ENCODE peak calls at places on chromosomes 13 and 19, in six cellular contexts. S is stomach, L is Peyer's patch, D is GM12878, Z is GM12891, O is IMR-90. W is an unnamed sample.

GRCh38 chr13:106152047-106152446 is 383.4 kb downstream of the EFNB2 start:
- DNase-seq in S (no peak), L (no peak), D (no peak), Z (no peak), O (no peak), W (no peak)

GRCh38 chr19:55305491-55305890 is 19.6 kb downstream of the TMEM150B start:
- DNase-seq in S (peak; percentile 39), L (no peak), D (no peak), Z (peak; percentile 59), O (no peak), W (peak; percentile 46)

GRCh38 chr13:69641773-69642172 is 465.9 kb upstream of the ATXN8OS start:
- DNase-seq in S (no peak), L (no peak), D (no peak), Z (no peak), O (no peak), W (no peak)

GRCh38 chr13:83995930-83996329 is 113.7 kb upstream of the SLITRK1 start:
- DNase-seq in S (no peak), L (no peak), D (no peak), Z (no peak), O (no peak), W (no peak)

GRCh38 chr13:102799544-102800144 is 725 bp downstream of the BIVM start:
- DNase-seq in S (peak; percentile 29), L (peak; percentile 66), D (no peak), Z (no peak), O (peak; percentile 5), W (no peak)

GRCh38 chr19:14333101-14333871 is 48.0 kb upstream of the ADGRE5 start:
- DNase-seq in S (peak; percentile 37), L (peak; percentile 72), D (no peak), Z (no peak), O (no peak), W (no peak)

GRCh38 chr13:47220453-47221150 is 323.7 kb upstream of the HTR2A start:
- DNase-seq in S (no peak), L (no peak), D (no peak), Z (no peak), O (peak; percentile 23), W (no peak)

GRCh38 chr13:43431279-43431678 is 355.5 kb downstream of the ENOX1 start:
- DNase-seq in S (no peak), L (no peak), D (no peak), Z (no peak), O (no peak), W (no peak)

GRCh38 chr19:46528601-46529447 is 33.2 kb upstream of the PNMA8B start:
- DNase-seq in S (no peak), L (no peak), D (no peak), Z (no peak), O (no peak), W (no peak)

GRCh38 chr19:459724-460511 is 915 bp downstream of the SHC2 start:
- DNase-seq in S (peak; percentile 69), L (peak; percentile 77), D (no peak), Z (no peak), O (peak; percentile 27), W (no peak)

GRCh38 chr13:98447881-98448641 is 128.8 kb downstream of the STK24 start:
- DNase-seq in S (no peak), L (no peak), D (no peak), Z (no peak), O (no peak), W (peak; percentile 42)

GRCh38 chr19:23784274-23784673 is 25.6 kb upstream of the ZNF681 start:
- DNase-seq in S (no peak), L (no peak), D (peak; percentile 4), Z (no peak), O (no peak), W (no peak)

GRCh38 chr19:4952945-4953344 is 16.0 kb upstream of the KDM4B start:
- DNase-seq in S (no peak), L (no peak), D (no peak), Z (no peak), O (no peak), W (no peak)

GRCh38 chr13:50444726-50445125 is 398.8 kb downstream of the DLEU7 start:
- DNase-seq in S (no peak), L (no peak), D (no peak), Z (no peak), O (no peak), W (no peak)

GRCh38 chr19:17281391-17282304 is at the start of gene ANKLE1:
- DNase-seq in S (peak; percentile 32), L (no peak), D (peak; percentile 32), Z (peak; percentile 78), O (no peak), W (peak; percentile 98)

GRCh38 chr19:280541-281007 is 10.6 kb downstream of the PLPP2 start:
- DNase-seq in S (no peak), L (no peak), D (no peak), Z (no peak), O (no peak), W (no peak)

GRCh38 chr13:30108913-30109237 is 198.5 kb downstream of the KATNAL1 start:
- DNase-seq in S (peak; percentile 92), L (peak; percentile 91), D (no peak), Z (no peak), O (no peak), W (no peak)

GRCh38 chr13:73522937-73523336 is 464.1 kb downstream of the KLF5 start:
- DNase-seq in S (no peak), L (no peak), D (no peak), Z (no peak), O (no peak), W (no peak)

GRCh38 chr13:113405481-113406300 is 41.8 kb upstream of the GRTP1 start:
- DNase-seq in S (no peak), L (peak; percentile 30), D (no peak), Z (no peak), O (no peak), W (no peak)

GRCh38 chr13:64057372-64058020 is 2641.8 kb upstream of the PCDH20 start:
- DNase-seq in S (no peak), L (no peak), D (no peak), Z (no peak), O (no peak), W (no peak)

GRCh38 chr13:22848539-22849052 is 332.2 kb upstream of the SGCG start:
- DNase-seq in S (no peak), L (no peak), D (no peak), Z (no peak), O (no peak), W (no peak)

GRCh38 chr19:54523403-54523802 is 20.8 kb downstream of the LAIR2 start:
- DNase-seq in S (no peak), L (no peak), D (peak; percentile 71), Z (no peak), O (peak; percentile 39), W (no peak)

GRCh38 chr13:42047561-42048322 is 706 bp upstream of the DGKH start:
- DNase-seq in S (peak; percentile 57), L (peak; percentile 75), D (peak; percentile 8), Z (peak; percentile 42), O (peak; percentile 70), W (peak; percentile 52)

GRCh38 chr13:113366031-113366588 is 2.2 kb upstream of the GRTP1 start:
- DNase-seq in S (peak; percentile 23), L (no peak), D (no peak), Z (no peak), O (peak; percentile 18), W (no peak)

GRCh38 chr19:11538232-11539036 is at the start of gene CNN1:
- DNase-seq in S (peak; percentile 29), L (no peak), D (no peak), Z (no peak), O (peak; percentile 90), W (peak; percentile 65)

GRCh38 chr19:11534538-11534937 is 4.1 kb upstream of the CNN1 start:
- DNase-seq in S (no peak), L (no peak), D (no peak), Z (no peak), O (no peak), W (no peak)

GRCh38 chr19:11540642-11541041 is 2.0 kb downstream of the CNN1 start:
- DNase-seq in S (no peak), L (no peak), D (no peak), Z (no peak), O (no peak), W (no peak)

GRCh38 chr19:11539495-11540365 is 1.1 kb downstream of the CNN1 start:
- DNase-seq in S (no peak), L (no peak), D (no peak), Z (no peak), O (peak; percentile 22), W (no peak)

GRCh38 chr19:11535792-11536595 is 2.7 kb upstream of the CNN1 start:
- DNase-seq in S (peak; percentile 91), L (peak; percentile 89), D (no peak), Z (peak; percentile 90), O (peak; percentile 88), W (peak; percentile 97)
- TF ChIP-seq POLR2A in S (no peak), L (no peak), D (no peak), Z (no peak), O (peak; percentile 40), W (peak; percentile 20)

GRCh38 chr19:43474986-43475705 is 9.7 kb upstream of the LYPD3 start:
- DNase-seq in S (peak; percentile 96), L (peak; percentile 96), D (no peak), Z (peak; percentile 92), O (peak; percentile 97), W (peak; percentile 92)
- TF ChIP-seq POLR2A in S (no peak), L (no peak), D (peak; percentile 63), Z (peak; percentile 21), O (peak; percentile 62), W (peak; percentile 66)

DNA sequence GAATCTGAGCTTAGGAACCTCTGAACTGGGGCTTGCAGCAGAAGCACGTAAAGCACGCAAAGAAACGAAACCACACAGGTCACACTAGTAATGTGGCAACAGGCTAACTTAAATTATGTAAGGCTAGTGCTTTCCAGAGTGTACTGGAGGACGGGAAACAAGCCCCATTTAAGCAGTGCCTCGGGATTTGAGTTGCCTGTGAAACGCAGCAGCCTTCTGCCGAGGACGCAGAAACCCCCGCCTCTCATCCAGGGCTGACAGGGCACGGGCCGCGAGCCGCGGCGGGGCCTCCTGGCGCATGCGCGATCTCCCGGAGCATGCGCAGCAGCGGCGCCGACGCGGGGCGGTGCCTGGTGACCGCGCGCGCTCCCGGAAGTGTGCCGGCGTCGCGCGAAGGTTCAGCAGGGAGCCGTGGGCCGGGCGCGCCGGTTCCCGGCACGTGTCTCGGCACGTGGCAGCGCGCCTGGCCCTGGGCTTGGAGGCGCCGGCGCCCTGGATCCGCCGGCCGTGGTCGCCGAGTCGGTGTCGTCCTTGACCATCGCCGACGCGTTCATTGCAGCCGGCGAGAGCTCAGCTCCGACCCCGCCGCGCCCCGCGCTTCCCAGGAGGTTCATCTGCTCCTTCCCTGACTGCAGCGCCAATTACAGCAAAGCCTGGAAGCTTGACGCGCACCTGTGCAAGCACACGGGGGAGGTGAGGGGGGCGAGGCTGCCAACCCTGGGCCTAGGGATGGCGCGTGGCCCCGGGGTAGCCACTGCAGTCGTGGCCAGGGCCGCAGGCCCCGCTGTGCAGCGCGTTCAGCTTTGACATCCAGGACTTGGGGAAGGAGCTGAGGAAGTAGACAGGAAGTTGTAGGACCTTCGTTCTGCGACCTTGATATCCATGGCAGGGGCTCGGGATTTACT is at the start of gene GTF3A:
- DNase-seq in S (peak; percentile 88), L (peak; percentile 91), D (peak; percentile 71), Z (peak; percentile 87), O (peak; percentile 82), W (peak; percentile 93)
- TF ChIP-seq POLR2A in S (no peak), L (peak; percentile 86), D (peak; percentile 91), Z (peak; percentile 85), O (peak; percentile 51), W (peak; percentile 95)

DNA sequence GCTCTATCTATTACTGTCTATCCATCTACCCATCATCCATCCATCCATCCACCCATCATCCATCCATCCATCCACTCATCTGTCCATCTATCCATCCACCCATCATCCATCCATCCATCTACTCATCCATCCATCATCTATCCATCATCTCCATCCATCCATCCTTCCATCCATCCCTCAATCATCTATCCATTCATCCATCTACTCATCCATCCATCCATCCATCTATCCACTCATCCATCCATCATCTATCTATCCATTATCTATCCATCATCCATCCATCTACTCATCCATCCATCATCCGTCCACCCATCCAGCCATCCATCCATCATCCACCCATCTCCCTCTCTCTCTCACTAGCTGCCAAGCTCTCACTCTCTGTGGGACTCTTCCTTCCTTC is 13.1 kb upstream of the TIMM13 start:
- DNase-seq in S (no peak), L (no peak), D (no peak), Z (no peak), O (no peak), W (no peak)
- TF ChIP-seq POLR2A in S (peak; percentile 30), L (no peak), D (no peak), Z (no peak), O (no peak), W (no peak)